ENCODE peak calls at places on chromosomes 11 and 22, in nine cellular contexts. Q is mesothelial cell of epicardium; C is AG09309; R is stomach; K is GM20000; V is RWPE2; F is AG04450; L is cardiac muscle cell; H is CD4-positive, alpha-beta T cell. P is an unnamed sample.

GRCh38 chr11:61429346-61429690 is 457 bp downstream of the CPSF7 start:
- DNase-seq in L (peak), F (no peak), V (peak), H (peak), C (no peak), K (peak), Q (peak), R (peak), P (peak)

GRCh38 chr11:70695086-70695960 is 297.0 kb downstream of the CTTN start:
- DNase-seq in K (no peak), F (no peak), Q (no peak), C (peak), V (no peak), L (no peak), H (no peak), R (no peak), P (no peak)

GRCh38 chr22:28029201-28029948 is 110.3 kb upstream of the PITPNB start:
- DNase-seq in C (no peak), K (no peak), L (peak), F (no peak), V (no peak), H (no peak), R (peak), Q (no peak), P (peak)

GRCh38 chr22:43173566-43173965 is 13.4 kb downstream of the TTLL12 start:
- DNase-seq in L (no peak), R (no peak), C (no peak), H (no peak), K (no peak), F (no peak), Q (no peak), V (peak), P (no peak)

GRCh38 chr22:43835166-43835565 is 23.1 kb upstream of the EFCAB6 start:
- DNase-seq in C (no peak), V (no peak), F (no peak), Q (no peak), R (no peak), H (no peak), K (no peak), L (no peak), P (no peak)

GRCh38 chr11:76955459-76956114 is 78.6 kb upstream of the B3GNT6 start:
- DNase-seq in R (no peak), L (no peak), C (no peak), V (no peak), Q (no peak), H (no peak), F (no peak), K (no peak), P (no peak)

GRCh38 chr11:73100578-73100977 is 41.5 kb downstream of the FCHSD2 start:
- DNase-seq in R (no peak), H (no peak), C (no peak), F (no peak), L (no peak), V (no peak), Q (no peak), K (no peak), P (no peak)

GRCh38 chr11:45102810-45103621 is 43.4 kb upstream of the PRDM11 start:
- DNase-seq in F (no peak), C (peak), L (peak), Q (no peak), V (no peak), R (peak), K (peak), H (peak), P (peak)

GRCh38 chr11:123545726-123546125 is 108.7 kb downstream of the SCN3B start:
- DNase-seq in H (no peak), C (no peak), K (no peak), L (no peak), V (no peak), R (no peak), Q (no peak), F (no peak), P (no peak)

GRCh38 chr11:103924166-103925013 is 112.0 kb upstream of the DDI1 start:
- DNase-seq in V (no peak), L (no peak), K (no peak), Q (no peak), R (no peak), H (no peak), C (no peak), F (no peak), P (no peak)

GRCh38 chr22:39017596-39018365 is 3.1 kb upstream of the APOBEC3D start:
- DNase-seq in F (no peak), V (no peak), Q (no peak), C (no peak), K (no peak), L (no peak), H (no peak), R (no peak), P (no peak)

GRCh38 chr11:127136438-127136837 is 135.9 kb upstream of the KIRREL3 start:
- DNase-seq in C (no peak), V (no peak), R (no peak), H (no peak), K (no peak), L (no peak), F (no peak), Q (no peak), P (no peak)

GRCh38 chr11:134461621-134462020 is 49.6 kb upstream of the B3GAT1 start:
- DNase-seq in H (no peak), F (no peak), K (no peak), L (no peak), V (no peak), Q (no peak), R (no peak), C (no peak), P (no peak)

GRCh38 chr11:125934473-125934872 is 11.4 kb upstream of the VSIG10L2 start:
- DNase-seq in R (no peak), V (no peak), Q (no peak), L (no peak), K (no peak), H (no peak), F (no peak), C (no peak), P (no peak)

GRCh38 chr11:125933030-125933813 is 12.6 kb upstream of the VSIG10L2 start:
- DNase-seq in V (no peak), R (peak), F (no peak), C (no peak), K (no peak), L (no peak), H (no peak), Q (no peak), P (no peak)

GRCh38 chr11:125932301-125932700 is 13.5 kb upstream of the VSIG10L2 start:
- DNase-seq in Q (no peak), R (no peak), H (no peak), F (no peak), K (no peak), V (no peak), L (no peak), C (no peak), P (no peak)

GRCh38 chr11:125935629-125936199 is 10.1 kb upstream of the VSIG10L2 start:
- DNase-seq in L (peak), C (no peak), F (no peak), V (no peak), K (no peak), R (peak), H (no peak), Q (no peak), P (no peak)

GRCh38 chr11:125935056-125935455 is 10.8 kb upstream of the VSIG10L2 start:
- DNase-seq in K (no peak), L (no peak), V (no peak), H (no peak), F (no peak), C (no peak), Q (no peak), R (no peak), P (no peak)
- TF ChIP-seq CTCF in K (no peak), L (no peak), V (peak), H (no peak), F (no peak), C (no peak), Q (no peak), R (no peak), P (no peak)

GRCh38 chr11:43639920-43640319 is 40.6 kb upstream of the HSD17B12 start:
- DNase-seq in V (no peak), R (no peak), C (no peak), H (no peak), Q (no peak), F (no peak), K (no peak), L (no peak), P (no peak)

GRCh38 chr11:43646767-43647166 is 33.8 kb upstream of the HSD17B12 start:
- DNase-seq in K (no peak), R (no peak), H (no peak), Q (no peak), L (no peak), C (no peak), F (no peak), V (no peak), P (no peak)

GRCh38 chr11:43648888-43649287 is 31.6 kb upstream of the HSD17B12 start:
- DNase-seq in F (no peak), R (no peak), V (no peak), K (no peak), Q (no peak), L (no peak), C (no peak), H (no peak), P (no peak)

GRCh38 chr11:43644626-43645299 is 35.8 kb upstream of the HSD17B12 start:
- DNase-seq in R (no peak), L (peak), F (no peak), K (peak), H (no peak), V (no peak), C (no peak), Q (no peak), P (no peak)

GRCh38 chr11:43643898-43644625 is 36.5 kb upstream of the HSD17B12 start:
- DNase-seq in L (peak), Q (peak), H (peak), C (peak), R (peak), V (peak), F (peak), K (peak), P (peak)
- TF ChIP-seq CTCF in L (no peak), Q (no peak), H (no peak), C (no peak), R (no peak), V (no peak), F (no peak), K (no peak), P (no peak)

DNA sequence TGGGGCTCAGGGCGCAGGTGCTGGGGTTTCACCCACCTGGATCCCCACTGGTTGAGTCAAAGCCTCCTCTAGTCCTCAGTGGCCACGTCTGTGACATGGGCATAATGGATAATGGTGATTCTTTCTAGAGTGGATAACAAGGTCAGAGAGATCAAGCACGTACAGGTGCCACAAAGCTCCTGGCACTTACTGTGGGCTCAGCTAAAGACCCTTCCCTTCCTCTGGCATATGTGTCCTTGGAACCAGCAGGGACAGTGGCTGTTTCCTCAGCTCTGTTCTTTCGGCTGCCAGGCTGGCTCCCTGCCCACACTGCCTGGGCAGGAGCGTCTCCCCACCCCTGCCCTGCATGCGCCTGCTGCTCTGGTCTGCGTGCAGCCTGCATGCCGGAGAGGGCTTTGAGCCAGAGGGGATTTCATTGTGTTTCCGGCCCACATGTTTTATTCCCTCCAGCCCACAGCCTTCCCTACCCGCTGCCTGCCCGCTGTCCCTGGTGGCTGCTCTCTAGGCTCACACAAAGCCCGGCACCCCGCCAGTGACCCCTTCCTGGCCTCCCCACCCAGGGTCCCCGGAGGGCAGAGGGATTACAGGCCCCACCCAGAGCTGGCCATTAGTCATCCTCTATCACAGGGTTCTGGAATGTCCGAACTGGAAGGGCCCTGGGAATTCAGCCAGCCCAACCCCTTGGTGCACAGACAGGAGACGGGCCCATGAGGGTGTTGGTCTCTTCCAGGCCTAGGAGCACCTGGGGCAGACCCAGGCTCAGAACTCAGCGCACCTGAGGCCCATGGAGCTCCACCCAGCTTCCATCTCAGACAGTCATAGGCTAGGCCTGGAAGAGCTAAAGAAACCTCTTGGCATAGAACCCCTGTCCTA is 55.3 kb upstream of the GCAT start:
- DNase-seq in F (peak), K (no peak), V (peak), H (no peak), L (peak), Q (no peak), C (peak), R (peak), P (no peak)
- TF ChIP-seq CTCF in F (peak), K (no peak), V (no peak), H (no peak), L (peak), Q (no peak), C (peak), R (no peak), P (no peak)

DNA sequence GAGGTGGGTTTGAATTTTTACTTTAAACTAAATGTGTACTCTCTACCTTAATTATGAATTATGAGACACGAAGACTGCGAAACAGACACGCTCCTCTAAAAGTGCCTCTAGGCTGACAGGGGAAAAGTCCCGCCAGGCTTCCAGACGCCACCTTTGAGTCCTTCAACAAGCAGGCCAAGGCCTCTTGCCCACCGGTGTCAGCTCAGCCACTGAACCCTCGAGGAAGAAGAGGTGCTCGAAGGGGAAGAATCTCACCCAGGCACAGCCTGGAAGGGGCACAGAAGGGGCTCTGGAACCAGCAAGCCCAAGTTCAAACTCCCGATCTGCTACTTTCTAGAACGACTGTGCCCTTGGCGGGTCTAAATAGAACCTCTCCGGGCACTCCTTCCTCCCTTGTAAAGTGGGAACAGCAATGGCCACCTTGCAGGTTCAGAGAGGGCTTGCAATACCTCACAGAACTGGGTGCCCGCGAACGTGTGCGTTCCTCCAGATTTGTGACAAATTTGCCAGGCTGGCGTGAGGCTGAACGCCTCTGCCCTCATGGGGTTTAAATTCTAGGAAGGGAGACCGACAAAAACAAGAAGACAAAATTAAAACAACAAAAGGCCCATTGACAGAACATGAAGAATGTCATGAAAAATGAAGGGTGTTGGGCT is 158.5 kb upstream of the GRK3 start:
- DNase-seq in K (no peak), C (no peak), V (no peak), F (no peak), Q (no peak), H (no peak), L (no peak), R (no peak), P (no peak)
- TF ChIP-seq CTCF in K (no peak), C (no peak), V (no peak), F (no peak), Q (no peak), H (no peak), L (no peak), R (no peak), P (no peak)

GRCh38 chr11:7272373-7272772 is 20.7 kb downstream of the SYT9 start:
- DNase-seq in F (no peak), C (no peak), R (no peak), V (no peak), K (no peak), L (no peak), H (no peak), Q (no peak), P (no peak)
- TF ChIP-seq CTCF in F (no peak), C (no peak), R (no peak), V (no peak), K (no peak), L (no peak), H (no peak), Q (no peak), P (no peak)

GRCh38 chr11:75073459-75074190 is 23.1 kb downstream of the OR2AT4 start:
- DNase-seq in V (no peak), K (no peak), F (no peak), L (no peak), C (no peak), H (no peak), Q (no peak), R (no peak), P (no peak)
- TF ChIP-seq CTCF in V (no peak), K (peak), F (peak), L (peak), C (no peak), H (no peak), Q (no peak), R (no peak), P (no peak)

GRCh38 chr22:41480397-41480735 is 11.4 kb downstream of the ACO2 start:
- DNase-seq in H (no peak), L (no peak), K (no peak), Q (no peak), R (no peak), C (no peak), F (peak), V (no peak), P (no peak)

GRCh38 chr22:41478891-41479521 is 10.1 kb downstream of the ACO2 start:
- DNase-seq in L (peak), Q (no peak), K (peak), H (no peak), F (no peak), R (no peak), V (no peak), C (no peak), P (no peak)

GRCh38 chr22:41478473-41478872 is 9.6 kb downstream of the ACO2 start:
- DNase-seq in K (no peak), Q (no peak), R (no peak), H (no peak), L (no peak), C (no peak), F (no peak), V (no peak), P (no peak)

GRCh38 chr22:41481131-41481830 is 12.4 kb downstream of the ACO2 start:
- DNase-seq in K (no peak), L (no peak), F (no peak), Q (no peak), H (no peak), V (no peak), C (no peak), R (no peak), P (no peak)

GRCh38 chr22:41479671-41480396 is 10.9 kb downstream of the ACO2 start:
- DNase-seq in Q (no peak), H (no peak), F (no peak), C (no peak), V (no peak), K (no peak), L (peak), R (no peak), P (no peak)
- TF ChIP-seq CTCF in Q (no peak), H (no peak), F (peak), C (no peak), V (no peak), K (no peak), L (no peak), R (no peak), P (no peak)

GRCh38 chr11:1402355-1402754 is 12.6 kb downstream of the BRSK2 start:
- DNase-seq in C (no peak), F (no peak), V (no peak), R (no peak), Q (no peak), L (no peak), K (no peak), H (no peak), P (no peak)

GRCh38 chr11:1399386-1400167 is 9.8 kb downstream of the BRSK2 start:
- DNase-seq in L (no peak), Q (no peak), V (no peak), H (no peak), R (no peak), F (no peak), C (no peak), K (no peak), P (no peak)

GRCh38 chr11:1400168-1401000 is 10.7 kb downstream of the BRSK2 start:
- DNase-seq in H (no peak), Q (no peak), L (no peak), V (no peak), K (no peak), F (no peak), R (no peak), C (no peak), P (peak)

GRCh38 chr11:1401656-1402221 is 12.0 kb downstream of the BRSK2 start:
- DNase-seq in F (peak), Q (peak), C (no peak), V (no peak), H (peak), L (peak), K (peak), R (peak), P (peak)

DNA sequence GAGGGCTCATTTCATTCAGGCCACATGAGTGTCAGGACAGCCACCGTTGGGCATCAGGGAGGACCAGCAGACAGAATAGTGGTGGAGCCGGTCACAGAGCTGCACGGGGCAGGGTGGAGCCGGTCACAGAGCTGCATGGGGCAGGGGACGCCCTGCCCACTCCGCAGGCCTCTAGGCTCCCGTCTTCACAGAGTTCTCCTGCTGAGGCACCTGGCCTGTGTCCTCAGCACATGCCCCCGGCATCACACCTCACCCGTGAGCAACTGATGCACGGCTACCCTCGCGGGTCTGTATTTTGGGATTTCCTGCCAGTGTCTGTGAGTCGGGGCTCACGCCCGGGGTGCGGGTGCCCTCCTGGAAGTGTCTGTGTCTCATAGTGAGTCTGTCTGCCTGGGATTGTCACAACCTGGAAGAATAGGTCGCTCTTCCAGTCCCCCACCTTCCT is 11.3 kb downstream of the BRSK2 start:
- DNase-seq in H (no peak), Q (no peak), F (no peak), K (no peak), C (no peak), R (no peak), L (no peak), V (no peak), P (no peak)
- TF ChIP-seq CTCF in H (no peak), Q (no peak), F (no peak), K (no peak), C (no peak), R (no peak), L (no peak), V (no peak), P (no peak)